ENCODE peak calls at places on chromosomes 7 and 10, in four cellular contexts. O, J, L and W are unnamed samples.

GRCh38 chr7:66189695-66190503 is 15.2 kb upstream of the TPST1 start:
- DNase-seq in J (no peak), O (no peak), L (no peak), W (no peak)

GRCh38 chr7:120941064-120941463 is 9.5 kb upstream of the ING3 start:
- DNase-seq in O (no peak), J (peak; percentile 19), L (no peak), W (no peak)

GRCh38 chr7:56091591-56091990 is 1.2 kb downstream of the PHKG1 start:
- DNase-seq in O (peak; percentile 33), J (no peak), L (no peak), W (peak; percentile 70)

GRCh38 chr7:54757711-54758110 is 1.3 kb downstream of the SEC61G start:
- DNase-seq in J (no peak), L (no peak), O (no peak), W (no peak)

GRCh38 chr10:72080042-72081035 is 8.0 kb downstream of the SPOCK2 start:
- DNase-seq in L (no peak), J (no peak), O (no peak), W (no peak)

GRCh38 chr7:100626530-100627237 is 14.3 kb downstream of the MOSPD3 start:
- DNase-seq in O (peak; percentile 73), J (peak; percentile 90), L (peak; percentile 93), W (peak; percentile 86)

GRCh38 chr10:75048669-75049098 is 62.8 kb upstream of the SAMD8 start:
- DNase-seq in O (no peak), L (no peak), J (peak; percentile 38), W (no peak)

GRCh38 chr10:34160595-34160994 is 654.5 kb downstream of the PARD3 start:
- DNase-seq in J (no peak), L (no peak), O (no peak), W (no peak)

GRCh38 chr7:151306860-151307259 is 34.8 kb upstream of the NUB1 start:
- DNase-seq in L (no peak), J (no peak), O (no peak), W (no peak)

GRCh38 chr7:2687881-2688318 is at the start of gene AMZ1:
- DNase-seq in J (no peak), L (peak; percentile 56), O (no peak), W (no peak)

GRCh38 chr7:30171753-30172447 is 37.1 kb downstream of the MTURN start:
- DNase-seq in J (peak; percentile 85), O (no peak), L (no peak), W (no peak)

GRCh38 chr10:102431452-102432124 is 786 bp downstream of the CUEDC2 start:
- DNase-seq in L (no peak), J (no peak), O (no peak), W (no peak)

GRCh38 chr7:137480824-137481365 is 137.4 kb upstream of the PTN start:
- DNase-seq in O (peak; percentile 62), J (no peak), L (no peak), W (no peak)

GRCh38 chr10:28250782-28251181 is 52.1 kb downstream of the MPP7 start:
- DNase-seq in O (peak; percentile 53), J (peak; percentile 55), L (no peak), W (no peak)

GRCh38 chr7:24825931-24826661 is 68.8 kb upstream of the GSDME start:
- DNase-seq in O (peak; percentile 84), L (no peak), J (peak; percentile 89), W (no peak)

GRCh38 chr7:105854516-105854915 is 21.9 kb downstream of the ATXN7L1 start:
- DNase-seq in L (no peak), O (no peak), J (no peak), W (no peak)

GRCh38 chr10:129978322-129978721 is 14.2 kb upstream of the EBF3 start:
- DNase-seq in J (no peak), O (no peak), L (no peak), W (no peak)

GRCh38 chr10:130423455-130424305 is 287.5 kb downstream of the GLRX3 start:
- DNase-seq in J (no peak), O (no peak), L (no peak), W (no peak)

GRCh38 chr7:139043823-139044812 is 8.3 kb upstream of the ZC3HAV1L start:
- DNase-seq in J (peak; percentile 11), O (no peak), L (peak; percentile 71), W (no peak)